ENCODE peak calls at places on chromosomes 3 and 15, in five cellular contexts. M, U, Z, J and D are unnamed samples.

GRCh38 chr15:20340331-20340811 is 201.2 kb downstream of the GOLGA6L6 start:
- DNase-seq in M (peak; percentile 7), J (no peak), U (no peak), Z (peak; percentile 52), D (peak; percentile 21)

GRCh38 chr3:176934698-176935097 is 262.6 kb downstream of the TBL1XR1 start:
- DNase-seq in U (no peak), J (no peak), Z (no peak), M (no peak), D (no peak)

GRCh38 chr3:89098964-89099585 is 8.3 kb upstream of the EPHA3 start:
- DNase-seq in Z (peak; percentile 71), J (peak; percentile 57), M (peak; percentile 69), U (peak; percentile 78), D (peak; percentile 32)

GRCh38 chr15:52924641-52925040 is 134.5 kb upstream of the ONECUT1 start:
- DNase-seq in U (no peak), J (no peak), Z (no peak), M (no peak), D (no peak)

GRCh38 chr3:124774305-124774673 is 44.0 kb downstream of the UMPS start:
- DNase-seq in M (peak; percentile 87), Z (peak; percentile 90), U (peak; percentile 83), J (no peak), D (no peak)

GRCh38 chr15:101436526-101436925 is 53.0 kb downstream of the PCSK6 start:
- DNase-seq in M (no peak), J (no peak), U (no peak), Z (no peak), D (no peak)

GRCh38 chr3:150736903-150737832 is 25.8 kb downstream of the SIAH2 start:
- DNase-seq in U (peak; percentile 33), Z (no peak), M (peak; percentile 56), J (no peak), D (no peak)

GRCh38 chr3:134346744-134347143 is 27.5 kb downstream of the AMOTL2 start:
- DNase-seq in Z (no peak), J (no peak), M (no peak), U (peak; percentile 37), D (no peak)

GRCh38 chr3:109098245-109098644 is 19.7 kb downstream of the MORC1 start:
- DNase-seq in J (peak; percentile 18), Z (no peak), M (peak; percentile 45), U (no peak), D (no peak)

GRCh38 chr3:157087398-157088132 is 72.4 kb downstream of the CCNL1 start:
- DNase-seq in J (no peak), Z (no peak), U (no peak), M (no peak), D (no peak)

GRCh38 chr15:73873889-73874511 is 636 bp downstream of the TBC1D21 start:
- DNase-seq in U (peak; percentile 80), Z (peak; percentile 59), M (peak; percentile 45), J (peak; percentile 76), D (peak; percentile 66)

GRCh38 chr3:48564022-48564421 is 441 bp upstream of the UCN2 start:
- DNase-seq in J (no peak), U (peak; percentile 90), M (no peak), Z (peak; percentile 91), D (peak; percentile 46)

GRCh38 chr3:187183903-187184302 is 13.4 kb upstream of the RTP1 start:
- DNase-seq in U (no peak), M (no peak), Z (no peak), J (no peak), D (no peak)

GRCh38 chr3:114384558-114384903 is 90.7 kb downstream of the TIGIT start:
- DNase-seq in Z (no peak), J (no peak), U (peak; percentile 65), M (no peak), D (no peak)

GRCh38 chr3:150956376-150956775 is 16.2 kb downstream of the CLRN1 start:
- DNase-seq in J (no peak), Z (peak; percentile 47), U (peak; percentile 74), M (no peak), D (no peak)